ENCODE peak calls at places on chromosomes 16 and 17, in ten cellular contexts. One of them, this sample, is unnamed.

GRCh38 chr17:8222630-8223355 is 12.4 kb upstream of the AURKB start:
- DNase-seq in heart left ventricle: peak; percentile 97
- DNase-seq in testis: peak; percentile 94
- DNase-seq in HCT116: peak; percentile 87
- DNase-seq in tibial nerve: peak; percentile 94
- DNase-seq in IMR-90: peak; percentile 93
- DNase-seq in transverse colon: peak; percentile 94
- DNase-seq in A549: peak; percentile 98
- DNase-seq in stomach: peak; percentile 94
- DNase-seq in breast epithelium: peak; percentile 94
- DNase-seq in this sample: peak; percentile 98

GRCh38 chr17:75289832-75290337 is 652 bp upstream of the SLC25A19 start:
- DNase-seq in transverse colon: peak; percentile 79
- DNase-seq in testis: peak; percentile 75
- DNase-seq in stomach: peak; percentile 67
- DNase-seq in IMR-90: peak; percentile 60
- DNase-seq in breast epithelium: no peak
- DNase-seq in heart left ventricle: peak; percentile 68
- DNase-seq in tibial nerve: peak; percentile 54
- DNase-seq in HCT116: no peak
- DNase-seq in A549: peak; percentile 70
- DNase-seq in this sample: peak; percentile 84

GRCh38 chr17:34858941-34859562 is 102.2 kb downstream of the CCT6B start:
- DNase-seq in IMR-90: no peak
- DNase-seq in transverse colon: no peak
- DNase-seq in A549: no peak
- DNase-seq in HCT116: no peak
- DNase-seq in heart left ventricle: no peak
- DNase-seq in breast epithelium: no peak
- DNase-seq in tibial nerve: no peak
- DNase-seq in testis: no peak
- DNase-seq in stomach: no peak
- DNase-seq in this sample: no peak

GRCh38 chr16:49127103-49127502 is 154.5 kb downstream of the CBLN1 start:
- DNase-seq in tibial nerve: no peak
- DNase-seq in HCT116: no peak
- DNase-seq in A549: no peak
- DNase-seq in IMR-90: no peak
- DNase-seq in heart left ventricle: no peak
- DNase-seq in testis: no peak
- DNase-seq in stomach: no peak
- DNase-seq in breast epithelium: no peak
- DNase-seq in transverse colon: no peak
- DNase-seq in this sample: no peak

GRCh38 chr17:57913576-57914273 is 41.5 kb downstream of the CUEDC1 start:
- DNase-seq in tibial nerve: no peak
- DNase-seq in stomach: no peak
- DNase-seq in breast epithelium: no peak
- DNase-seq in transverse colon: no peak
- DNase-seq in heart left ventricle: no peak
- DNase-seq in IMR-90: no peak
- DNase-seq in A549: no peak
- DNase-seq in HCT116: no peak
- DNase-seq in testis: no peak
- DNase-seq in this sample: no peak

GRCh38 chr16:28925386-28926228 is 569 bp upstream of the RABEP2 start:
- DNase-seq in stomach: peak; percentile 62
- DNase-seq in breast epithelium: peak; percentile 70
- DNase-seq in A549: peak; percentile 84
- DNase-seq in HCT116: peak; percentile 54
- DNase-seq in heart left ventricle: peak; percentile 89
- DNase-seq in tibial nerve: peak; percentile 31
- DNase-seq in transverse colon: peak; percentile 76
- DNase-seq in IMR-90: peak; percentile 68
- DNase-seq in testis: peak; percentile 80
- DNase-seq in this sample: peak; percentile 87

GRCh38 chr17:13337864-13338371 is 263.8 kb downstream of the HS3ST3A1 start:
- DNase-seq in IMR-90: peak; percentile 78
- DNase-seq in transverse colon: no peak
- DNase-seq in A549: peak; percentile 62
- DNase-seq in stomach: no peak
- DNase-seq in HCT116: peak; percentile 54
- DNase-seq in heart left ventricle: peak; percentile 23
- DNase-seq in breast epithelium: no peak
- DNase-seq in tibial nerve: no peak
- DNase-seq in testis: peak; percentile 59
- DNase-seq in this sample: no peak

GRCh38 chr16:12784076-12784475 is 19.6 kb downstream of the CPPED1 start:
- DNase-seq in IMR-90: no peak
- DNase-seq in A549: peak; percentile 13
- DNase-seq in tibial nerve: no peak
- DNase-seq in testis: no peak
- DNase-seq in breast epithelium: no peak
- DNase-seq in heart left ventricle: no peak
- DNase-seq in stomach: no peak
- DNase-seq in HCT116: no peak
- DNase-seq in transverse colon: no peak
- DNase-seq in this sample: no peak

GRCh38 chr17:43712397-43712796 is 46.2 kb downstream of the SOST start:
- DNase-seq in A549: no peak
- DNase-seq in IMR-90: no peak
- DNase-seq in heart left ventricle: no peak
- DNase-seq in breast epithelium: no peak
- DNase-seq in transverse colon: no peak
- DNase-seq in stomach: no peak
- DNase-seq in testis: no peak
- DNase-seq in tibial nerve: no peak
- DNase-seq in HCT116: no peak
- DNase-seq in this sample: no peak

GRCh38 chr17:43709210-43709609 is 47.5 kb upstream of the MEOX1 start:
- DNase-seq in testis: no peak
- DNase-seq in A549: no peak
- DNase-seq in HCT116: no peak
- DNase-seq in stomach: no peak
- DNase-seq in heart left ventricle: no peak
- DNase-seq in tibial nerve: no peak
- DNase-seq in transverse colon: no peak
- DNase-seq in IMR-90: no peak
- DNase-seq in breast epithelium: no peak
- DNase-seq in this sample: no peak

GRCh38 chr17:43713494-43714162 is 45.0 kb downstream of the SOST start:
- DNase-seq in testis: no peak
- DNase-seq in breast epithelium: no peak
- DNase-seq in heart left ventricle: peak; percentile 44
- DNase-seq in IMR-90: no peak
- DNase-seq in HCT116: no peak
- DNase-seq in transverse colon: no peak
- DNase-seq in A549: no peak
- DNase-seq in stomach: no peak
- DNase-seq in tibial nerve: no peak
- DNase-seq in this sample: no peak

GRCh38 chr17:43707184-43707583 is 45.5 kb upstream of the MEOX1 start:
- DNase-seq in IMR-90: no peak
- DNase-seq in tibial nerve: no peak
- DNase-seq in A549: no peak
- DNase-seq in testis: no peak
- DNase-seq in stomach: no peak
- DNase-seq in HCT116: no peak
- DNase-seq in breast epithelium: no peak
- DNase-seq in heart left ventricle: no peak
- DNase-seq in transverse colon: no peak
- DNase-seq in this sample: no peak

GRCh38 chr17:43710101-43710500 is 48.4 kb upstream of the MEOX1 start:
- DNase-seq in testis: no peak
- DNase-seq in tibial nerve: no peak
- DNase-seq in stomach: no peak
- DNase-seq in HCT116: no peak
- DNase-seq in breast epithelium: no peak
- DNase-seq in A549: no peak
- DNase-seq in transverse colon: no peak
- DNase-seq in heart left ventricle: no peak
- DNase-seq in IMR-90: no peak
- DNase-seq in this sample: no peak
- TF ChIP-seq POLR2A in testis: no peak
- TF ChIP-seq POLR2A in tibial nerve: no peak
- TF ChIP-seq POLR2A in stomach: no peak
- TF ChIP-seq POLR2A in HCT116: no peak
- TF ChIP-seq POLR2A in breast epithelium: no peak
- TF ChIP-seq POLR2A in A549: no peak
- TF ChIP-seq POLR2A in transverse colon: no peak
- TF ChIP-seq POLR2A in heart left ventricle: no peak
- TF ChIP-seq POLR2A in IMR-90: no peak
- TF ChIP-seq POLR2A in this sample: no peak

GRCh38 chr17:51260960-51261958 is 913 bp downstream of the UTP18 start:
- DNase-seq in tibial nerve: peak; percentile 23
- DNase-seq in A549: no peak
- DNase-seq in heart left ventricle: peak; percentile 70
- DNase-seq in stomach: peak; percentile 74
- DNase-seq in testis: peak; percentile 77
- DNase-seq in HCT116: peak; percentile 35
- DNase-seq in IMR-90: no peak
- DNase-seq in transverse colon: peak; percentile 82
- DNase-seq in breast epithelium: peak; percentile 64
- DNase-seq in this sample: peak; percentile 80

GRCh38 chr17:51260237-51260959 is at the start of gene UTP18:
- DNase-seq in transverse colon: peak; percentile 98
- DNase-seq in heart left ventricle: peak; percentile 98
- DNase-seq in A549: peak; percentile 99
- DNase-seq in breast epithelium: peak; percentile 95
- DNase-seq in testis: peak; percentile 96
- DNase-seq in stomach: peak; percentile 97
- DNase-seq in IMR-90: peak; percentile 97
- DNase-seq in HCT116: peak; percentile 98
- DNase-seq in tibial nerve: peak; percentile 87
- DNase-seq in this sample: peak; percentile 99

GRCh38 chr17:51257150-51258081 is 2.4 kb downstream of the MBTD1 start:
- DNase-seq in testis: no peak
- DNase-seq in A549: no peak
- DNase-seq in tibial nerve: no peak
- DNase-seq in stomach: no peak
- DNase-seq in heart left ventricle: no peak
- DNase-seq in IMR-90: no peak
- DNase-seq in transverse colon: no peak
- DNase-seq in breast epithelium: no peak
- DNase-seq in HCT116: no peak
- DNase-seq in this sample: no peak

GRCh38 chr17:51259574-51260236 is at the start of gene MBTD1:
- DNase-seq in A549: peak; percentile 98
- DNase-seq in stomach: peak; percentile 94
- DNase-seq in testis: peak; percentile 98
- DNase-seq in heart left ventricle: peak; percentile 97
- DNase-seq in IMR-90: peak; percentile 97
- DNase-seq in breast epithelium: peak; percentile 91
- DNase-seq in HCT116: peak; percentile 99
- DNase-seq in transverse colon: peak; percentile 96
- DNase-seq in tibial nerve: peak; percentile 92
- DNase-seq in this sample: peak; percentile 98

DNA sequence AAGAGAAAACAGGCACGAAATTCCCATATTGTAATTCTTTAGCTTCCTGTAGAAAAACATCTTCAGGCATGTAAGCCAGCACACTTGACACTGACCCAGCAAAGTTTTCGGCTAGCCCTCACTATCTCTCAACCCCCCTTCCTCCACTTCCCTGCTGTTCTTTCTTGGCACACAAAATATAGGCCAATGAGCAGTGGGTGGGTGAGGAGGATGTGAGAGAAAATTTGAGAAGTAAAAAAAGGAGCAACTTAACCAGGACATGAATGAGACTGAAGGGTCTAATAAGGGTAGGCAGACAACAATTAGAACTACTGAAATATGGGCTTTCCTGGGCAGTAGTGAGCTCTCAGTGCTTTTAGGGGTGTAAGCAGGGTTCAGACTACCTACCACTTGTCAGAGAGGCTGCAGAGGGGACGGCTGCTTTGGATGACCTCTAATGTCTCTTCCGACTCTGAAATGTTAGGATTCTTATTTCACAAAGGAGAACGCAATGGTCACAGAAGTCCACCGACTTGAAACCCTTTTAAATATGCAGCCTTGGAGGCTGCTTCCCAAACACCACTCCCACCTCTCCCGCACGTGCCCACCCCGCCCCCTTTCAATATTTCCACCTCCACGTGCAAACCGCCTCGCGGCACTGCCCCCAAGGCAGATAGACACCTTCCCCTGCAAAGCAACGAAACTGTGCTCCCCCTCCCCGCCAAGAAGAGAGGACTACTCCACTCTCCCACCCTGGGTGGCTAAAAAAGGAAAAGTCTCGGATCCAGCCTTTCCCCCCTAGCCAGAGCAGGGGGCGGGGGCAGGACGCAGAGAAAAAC is 884 bp downstream of the MBTD1 start:
- DNase-seq in breast epithelium: no peak
- DNase-seq in heart left ventricle: peak; percentile 31
- DNase-seq in stomach: no peak
- DNase-seq in transverse colon: peak; percentile 34
- DNase-seq in A549: peak; percentile 23
- DNase-seq in HCT116: no peak
- DNase-seq in IMR-90: no peak
- DNase-seq in tibial nerve: no peak
- DNase-seq in testis: peak; percentile 63
- DNase-seq in this sample: peak; percentile 65
- H3K4me1 ChIP-seq in breast epithelium: peaks cover 15% of the 10 kb centered on the region
- H3K4me1 ChIP-seq in heart left ventricle: peaks cover 45% of the 10 kb centered on the region
- H3K4me1 ChIP-seq in stomach: peaks cover 78% of the 10 kb centered on the region
- H3K4me1 ChIP-seq in transverse colon: peaks cover 22% of the 10 kb centered on the region
- H3K4me1 ChIP-seq in A549: peaks cover 61% of the 10 kb centered on the region
- H3K4me1 ChIP-seq in HCT116: peaks cover 22% of the 10 kb centered on the region
- H3K4me1 ChIP-seq in IMR-90: no peaks in the 10 kb centered on the region
- H3K4me1 ChIP-seq in tibial nerve: peaks cover 39% of the 10 kb centered on the region
- H3K4me1 ChIP-seq in testis: peaks cover 27% of the 10 kb centered on the region
- H3K4me1 ChIP-seq in this sample: peaks cover 34% of the 10 kb centered on the region

GRCh38 chr17:78677303-78678219 is 100.4 kb upstream of the DNAH17 start:
- DNase-seq in breast epithelium: no peak
- DNase-seq in IMR-90: no peak
- DNase-seq in testis: no peak
- DNase-seq in HCT116: no peak
- DNase-seq in tibial nerve: no peak
- DNase-seq in transverse colon: no peak
- DNase-seq in A549: peak; percentile 53
- DNase-seq in heart left ventricle: no peak
- DNase-seq in stomach: no peak
- DNase-seq in this sample: no peak
- TF ChIP-seq POLR2A in breast epithelium: no peak
- TF ChIP-seq POLR2A in IMR-90: no peak
- TF ChIP-seq POLR2A in testis: no peak
- TF ChIP-seq POLR2A in HCT116: no peak
- TF ChIP-seq POLR2A in tibial nerve: no peak
- TF ChIP-seq POLR2A in transverse colon: no peak
- TF ChIP-seq POLR2A in A549: no peak
- TF ChIP-seq POLR2A in heart left ventricle: no peak
- TF ChIP-seq POLR2A in stomach: no peak
- TF ChIP-seq POLR2A in this sample: no peak

GRCh38 chr16:88697116-88697830 is 8.9 kb downstream of the RNF166 start:
- DNase-seq in heart left ventricle: no peak
- DNase-seq in HCT116: no peak
- DNase-seq in transverse colon: no peak
- DNase-seq in stomach: no peak
- DNase-seq in tibial nerve: no peak
- DNase-seq in testis: no peak
- DNase-seq in breast epithelium: no peak
- DNase-seq in IMR-90: no peak
- DNase-seq in A549: no peak
- DNase-seq in this sample: no peak
- H3K4me1 ChIP-seq in heart left ventricle: peaks cover 19% of the 10 kb centered on the region
- H3K4me1 ChIP-seq in HCT116: no peaks in the 10 kb centered on the region
- H3K4me1 ChIP-seq in transverse colon: peaks cover 7% of the 10 kb centered on the region
- H3K4me1 ChIP-seq in stomach: peaks cover 8% of the 10 kb centered on the region
- H3K4me1 ChIP-seq in tibial nerve: peaks cover 5% of the 10 kb centered on the region
- H3K4me1 ChIP-seq in testis: peaks cover 3% of the 10 kb centered on the region
- H3K4me1 ChIP-seq in breast epithelium: no peaks in the 10 kb centered on the region
- H3K4me1 ChIP-seq in IMR-90: peaks cover 8% of the 10 kb centered on the region
- H3K4me1 ChIP-seq in A549: no peaks in the 10 kb centered on the region
- H3K4me1 ChIP-seq in this sample: peaks cover 7% of the 10 kb centered on the region